ENCODE peak calls at places on chromosomes 6 and 20, in seven cellular contexts. O is fibroblast of lung, V is lower leg skin, D is GM06990, E is AG04450, H is sigmoid colon, J is H1. T is an unnamed sample.

GRCh38 chr20:21026951-21027350 is 79.2 kb downstream of the LINC00237 start:
- DNase-seq in O (no peak), H (no peak), E (no peak), D (no peak), J (no peak), V (no peak), T (no peak)

GRCh38 chr6:89644864-89645263 is 6.3 kb upstream of the LYRM2 start:
- DNase-seq in V (no peak), D (no peak), H (no peak), O (no peak), J (no peak), E (no peak), T (no peak)

GRCh38 chr20:22511943-22512910 is 72.1 kb downstream of the FOXA2 start:
- DNase-seq in D (no peak), H (no peak), E (no peak), O (no peak), J (no peak), V (no peak), T (no peak)

GRCh38 chr6:107082045-107082444 is 33.3 kb downstream of the BEND3 start:
- DNase-seq in O (no peak), E (no peak), D (no peak), V (no peak), H (peak), J (no peak), T (no peak)

GRCh38 chr6:149990672-149991402 is 27.1 kb downstream of the ULBP1 start:
- DNase-seq in O (no peak), J (no peak), H (no peak), E (no peak), V (no peak), D (peak), T (no peak)

GRCh38 chr20:4809707-4810106 is 88.0 kb downstream of the PRND start:
- DNase-seq in J (no peak), H (no peak), D (peak), O (no peak), E (no peak), V (no peak), T (no peak)

GRCh38 chr6:137016366-137016765 is 28.4 kb downstream of the IL20RA start:
- DNase-seq in D (no peak), V (no peak), J (no peak), O (no peak), E (no peak), H (no peak), T (no peak)

GRCh38 chr6:3759656-3760245 is 8.2 kb upstream of the PXDC1 start:
- DNase-seq in D (no peak), V (no peak), E (peak), O (peak), J (no peak), H (no peak), T (no peak)

GRCh38 chr6:29887330-29887818 is 55.0 kb upstream of the HLA-A start:
- DNase-seq in H (peak), O (peak), J (no peak), D (peak), V (no peak), E (no peak), T (no peak)

DNA sequence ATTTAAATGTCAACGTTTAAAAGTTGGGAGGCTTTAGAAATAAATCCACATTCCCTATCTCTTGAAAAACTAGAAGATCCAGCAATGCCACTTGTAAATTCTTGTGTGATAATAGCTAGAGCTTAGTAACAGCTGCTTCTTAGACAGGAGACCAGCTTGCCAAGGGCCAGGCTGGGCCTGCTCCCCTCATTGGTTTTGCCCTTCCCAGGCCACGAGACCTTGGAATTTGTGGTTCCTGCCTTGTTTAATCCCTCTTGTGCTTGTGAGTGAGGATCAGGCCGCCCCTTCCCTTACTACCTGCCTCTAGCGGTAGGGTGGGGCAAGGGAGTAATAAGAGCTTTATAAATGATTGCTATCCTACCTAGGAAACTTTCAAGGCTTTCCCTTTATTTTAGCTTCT is 363.5 kb downstream of the SYNE1 start:
- DNase-seq in O (no peak), J (no peak), V (no peak), H (no peak), E (no peak), D (no peak), T (no peak)
- TF ChIP-seq CTCF in O (no peak), J (peak), V (no peak), H (no peak), E (no peak), D (no peak), T (no peak)

DNA sequence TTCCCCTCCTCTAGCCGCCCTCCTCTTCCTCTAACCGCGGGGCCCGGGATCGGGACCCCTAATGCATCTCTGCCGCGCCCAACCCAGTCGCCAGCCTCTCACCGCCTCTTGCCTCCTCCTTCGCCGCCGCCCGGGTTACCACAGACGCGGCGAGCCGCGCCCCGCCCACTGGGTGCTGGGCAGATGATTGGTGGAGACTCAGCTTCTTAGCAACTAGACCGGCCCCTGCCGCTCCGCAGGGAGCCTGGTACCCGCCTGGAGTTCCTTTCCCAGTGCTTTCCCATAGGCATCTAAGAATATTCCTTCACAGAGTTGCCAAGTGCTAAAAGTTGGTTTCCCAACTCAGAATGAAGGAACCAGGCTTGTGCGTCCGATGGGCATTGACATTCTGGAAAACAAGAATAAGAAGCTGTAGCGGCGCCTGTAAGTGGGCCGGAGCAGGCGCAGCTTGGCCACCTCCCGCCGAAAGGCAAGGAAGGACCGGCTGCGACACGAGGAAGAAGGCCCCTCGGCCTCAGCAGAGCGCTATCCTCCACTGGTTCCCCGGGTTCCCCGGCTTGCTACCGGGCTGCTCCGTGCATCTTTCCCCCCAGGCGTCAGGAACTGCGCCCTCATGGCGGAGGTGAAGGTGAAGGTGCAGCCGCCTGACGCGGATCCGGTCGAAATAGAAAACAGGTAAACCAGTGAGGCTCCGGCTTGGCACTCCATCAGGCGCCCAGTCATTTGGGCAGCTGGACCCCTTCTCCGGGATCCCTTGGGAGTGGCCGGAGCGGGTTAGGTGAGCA is at the start of the genes DZANK1 and POLR3F:
- DNase-seq in O (peak), V (peak), D (peak), H (peak), J (peak), E (peak), T (peak)
- TF ChIP-seq CTCF in O (no peak), V (no peak), D (no peak), H (no peak), J (no peak), E (no peak), T (no peak)

GRCh38 chr20:2759603-2760360 is 40.6 kb downstream of the CPXM1 start:
- DNase-seq in J (no peak), O (no peak), H (no peak), D (no peak), V (no peak), E (no peak), T (no peak)
- TF ChIP-seq CTCF in J (no peak), O (no peak), H (no peak), D (no peak), V (no peak), E (no peak), T (no peak)

DNA sequence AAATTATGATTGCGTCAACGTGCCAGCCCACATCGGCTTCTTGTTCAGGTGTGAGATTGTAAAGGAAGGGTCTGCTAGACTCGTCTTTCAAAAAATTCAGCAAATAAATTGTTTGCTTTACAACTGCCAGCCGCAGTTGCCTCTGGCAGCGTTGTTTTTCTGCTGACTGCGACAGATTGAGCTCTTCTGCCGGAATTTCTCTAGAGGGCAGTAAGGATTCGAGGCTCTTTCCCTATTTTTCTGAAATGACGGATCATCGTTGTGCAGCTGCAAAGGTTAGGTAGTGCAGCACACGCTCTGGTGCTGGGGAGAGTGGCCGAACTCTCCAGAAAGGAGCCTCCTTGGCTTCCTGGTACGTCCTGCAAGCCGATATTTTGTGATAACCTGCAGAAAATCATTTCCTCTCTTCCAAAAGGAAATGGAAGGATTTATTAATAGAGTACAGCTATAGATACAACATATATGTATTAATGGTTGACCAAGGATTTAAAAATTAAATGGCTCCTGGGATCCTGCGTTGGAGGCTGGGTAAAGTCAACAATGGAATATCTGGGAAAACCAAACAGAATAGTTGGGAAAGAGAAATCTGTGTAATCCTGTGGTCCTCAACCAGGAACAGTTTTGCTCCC is 121.9 kb upstream of the ZFP64 start:
- DNase-seq in D (no peak), J (no peak), V (no peak), H (no peak), E (no peak), O (peak), T (peak)
- TF ChIP-seq CTCF in D (no peak), J (no peak), V (no peak), H (no peak), E (peak), O (peak), T (peak)

GRCh38 chr6:9851541-9852380 is 563.1 kb downstream of the TFAP2A start:
- DNase-seq in H (no peak), E (no peak), V (no peak), O (no peak), J (peak), D (no peak), T (no peak)
- TF ChIP-seq CTCF in H (no peak), E (no peak), V (no peak), O (no peak), J (peak), D (no peak), T (no peak)

DNA sequence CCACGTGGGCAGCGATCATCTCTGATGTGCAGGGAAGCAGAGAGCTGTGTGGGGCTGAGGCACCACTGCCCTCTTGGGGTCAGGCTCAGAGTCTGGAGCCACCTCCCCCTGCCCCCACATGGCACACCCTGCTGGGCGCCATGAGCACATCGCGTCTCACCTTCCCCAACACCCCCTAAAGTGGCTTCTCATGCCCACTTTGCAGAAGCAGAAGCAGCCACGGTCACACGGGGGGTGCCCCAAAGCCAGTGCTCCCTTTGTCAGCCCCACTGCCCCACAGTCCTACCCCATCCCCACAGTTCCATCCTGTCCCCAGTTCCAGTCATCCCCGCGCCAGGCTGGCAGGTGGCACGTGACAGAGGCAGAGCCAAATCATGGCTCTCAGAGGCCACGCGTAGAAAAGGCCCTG is 19.5 kb downstream of the SDCBP2 start:
- DNase-seq in E (no peak), D (no peak), V (no peak), J (no peak), O (no peak), H (no peak), T (no peak)
- TF ChIP-seq CTCF in E (no peak), D (no peak), V (no peak), J (peak), O (no peak), H (no peak), T (no peak)

GRCh38 chr20:63819224-63819917 is 11.7 kb downstream of the ZBTB46 start:
- DNase-seq in J (no peak), D (no peak), O (peak), V (no peak), H (peak), E (no peak), T (no peak)
- TF ChIP-seq CTCF in J (peak), D (no peak), O (peak), V (no peak), H (peak), E (peak), T (peak)

DNA sequence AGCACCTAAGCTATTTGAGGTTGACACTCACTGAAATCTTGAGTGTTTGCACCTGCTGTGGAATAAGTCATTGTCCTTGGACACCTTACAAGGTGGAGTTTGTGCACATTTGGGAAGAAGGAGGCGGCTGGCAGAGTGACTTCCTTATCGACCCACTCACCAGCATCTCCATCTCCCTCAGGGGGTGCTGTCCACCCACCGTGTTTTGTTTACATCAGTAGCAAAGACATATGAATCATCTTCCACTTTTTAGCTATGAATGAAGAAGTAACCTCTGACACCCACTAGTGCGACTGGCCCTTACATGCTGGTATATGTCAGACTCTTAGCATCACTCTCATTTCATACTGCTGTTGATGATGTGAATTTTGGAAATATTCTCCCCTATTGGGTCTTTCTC is 119.5 kb upstream of the SGK1 start:
- DNase-seq in H (no peak), O (peak), J (no peak), V (no peak), E (no peak), D (peak), T (no peak)
- TF ChIP-seq CTCF in H (no peak), O (no peak), J (no peak), V (no peak), E (peak), D (peak), T (no peak)

DNA sequence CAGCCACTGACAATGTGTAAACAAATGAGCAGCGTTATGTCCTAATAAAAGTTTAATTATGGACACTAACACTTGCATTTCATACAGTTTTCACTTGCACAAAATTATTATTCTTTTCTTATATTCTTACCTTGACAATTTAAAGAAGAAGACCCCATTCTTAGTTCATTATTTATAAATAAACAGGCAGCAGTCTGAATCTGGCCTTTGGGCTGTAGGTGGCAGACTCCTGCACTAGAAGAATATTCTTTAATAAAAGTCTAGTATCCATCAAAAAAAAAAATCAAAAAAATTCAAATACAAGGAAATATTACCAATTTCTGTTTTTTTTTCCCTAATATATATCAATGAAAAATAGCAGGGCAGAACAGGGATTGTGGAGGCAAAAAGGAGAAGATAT is 24.8 kb downstream of the PTCHD4 start:
- DNase-seq in O (no peak), H (no peak), D (no peak), V (no peak), E (no peak), J (no peak), T (no peak)
- TF ChIP-seq CTCF in O (no peak), H (no peak), D (no peak), V (no peak), E (peak), J (no peak), T (peak)